ENCODE peak calls at places on chromosome 9, in six cellular contexts. One of them, this sample, is unnamed.

GRCh38 chr9:82924243-82924605 is 138.7 kb downstream of the RASEF start:
- DNase-seq in HL-60: no peak
- DNase-seq in GM10248: no peak
- DNase-seq in foreskin keratinocyte: no peak
- DNase-seq in K562: no peak
- DNase-seq in epithelial cell of esophagus: no peak
- DNase-seq in this sample: no peak

GRCh38 chr9:135240222-135240621 is 152.8 kb downstream of the OLFM1 start:
- DNase-seq in HL-60: no peak
- DNase-seq in GM10248: no peak
- DNase-seq in foreskin keratinocyte: no peak
- DNase-seq in K562: no peak
- DNase-seq in epithelial cell of esophagus: no peak
- DNase-seq in this sample: no peak

GRCh38 chr9:13967011-13967410 is 346.9 kb downstream of the NFIB start:
- DNase-seq in HL-60: no peak
- DNase-seq in GM10248: no peak
- DNase-seq in foreskin keratinocyte: no peak
- DNase-seq in K562: no peak
- DNase-seq in epithelial cell of esophagus: no peak
- DNase-seq in this sample: no peak

GRCh38 chr9:89605181-89606048 is 603 bp downstream of the GADD45G start:
- DNase-seq in HL-60: peak; percentile 10
- DNase-seq in GM10248: peak; percentile 49
- DNase-seq in foreskin keratinocyte: peak; percentile 53
- DNase-seq in K562: no peak
- DNase-seq in epithelial cell of esophagus: peak; percentile 50
- DNase-seq in this sample: peak; percentile 59

GRCh38 chr9:77946969-77947368 is 84.6 kb downstream of the GNAQ start:
- DNase-seq in HL-60: peak; percentile 59
- DNase-seq in GM10248: no peak
- DNase-seq in foreskin keratinocyte: no peak
- DNase-seq in K562: no peak
- DNase-seq in epithelial cell of esophagus: no peak
- DNase-seq in this sample: no peak

GRCh38 chr9:8143677-8144076 is 344.1 kb upstream of the DMAC1 start:
- DNase-seq in HL-60: no peak
- DNase-seq in GM10248: no peak
- DNase-seq in foreskin keratinocyte: no peak
- DNase-seq in K562: no peak
- DNase-seq in epithelial cell of esophagus: no peak
- DNase-seq in this sample: no peak

GRCh38 chr9:134496413-134497282 is 145.0 kb upstream of the COL5A1 start:
- DNase-seq in HL-60: no peak
- DNase-seq in GM10248: no peak
- DNase-seq in foreskin keratinocyte: no peak
- DNase-seq in K562: no peak
- DNase-seq in epithelial cell of esophagus: no peak
- DNase-seq in this sample: no peak

GRCh38 chr9:101736723-101737122 is 1.7 kb downstream of the GRIN3A start:
- DNase-seq in HL-60: no peak
- DNase-seq in GM10248: no peak
- DNase-seq in foreskin keratinocyte: peak; percentile 4
- DNase-seq in K562: peak; percentile 3
- DNase-seq in epithelial cell of esophagus: peak; percentile 32
- DNase-seq in this sample: peak; percentile 36

GRCh38 chr9:121852646-121853616 is 201.5 kb downstream of the DAB2IP start:
- DNase-seq in HL-60: no peak
- DNase-seq in GM10248: no peak
- DNase-seq in foreskin keratinocyte: no peak
- DNase-seq in K562: no peak
- DNase-seq in epithelial cell of esophagus: no peak
- DNase-seq in this sample: no peak

GRCh38 chr9:92154016-92154415 is 38.8 kb upstream of the SPTLC1 start:
- DNase-seq in HL-60: no peak
- DNase-seq in GM10248: no peak
- DNase-seq in foreskin keratinocyte: no peak
- DNase-seq in K562: no peak
- DNase-seq in epithelial cell of esophagus: no peak
- DNase-seq in this sample: no peak

GRCh38 chr9:74330487-74331214 is 166.5 kb upstream of the RORB start:
- DNase-seq in HL-60: no peak
- DNase-seq in GM10248: no peak
- DNase-seq in foreskin keratinocyte: no peak
- DNase-seq in K562: no peak
- DNase-seq in epithelial cell of esophagus: no peak
- DNase-seq in this sample: no peak

GRCh38 chr9:111728617-111729366 is 65.9 kb downstream of the SHOC1 start:
- DNase-seq in HL-60: no peak
- DNase-seq in GM10248: no peak
- DNase-seq in foreskin keratinocyte: peak; percentile 96
- DNase-seq in K562: no peak
- DNase-seq in epithelial cell of esophagus: peak; percentile 92
- DNase-seq in this sample: peak; percentile 90

GRCh38 chr9:89177401-89178161 is 1.0 kb downstream of the SHC3 start:
- DNase-seq in HL-60: no peak
- DNase-seq in GM10248: no peak
- DNase-seq in foreskin keratinocyte: no peak
- DNase-seq in K562: no peak
- DNase-seq in epithelial cell of esophagus: no peak
- DNase-seq in this sample: no peak

GRCh38 chr9:81531511-81531910 is 157.8 kb downstream of the TLE1 start:
- DNase-seq in HL-60: no peak
- DNase-seq in GM10248: no peak
- DNase-seq in foreskin keratinocyte: no peak
- DNase-seq in K562: no peak
- DNase-seq in epithelial cell of esophagus: no peak
- DNase-seq in this sample: no peak

GRCh38 chr9:93292664-93293328 is 108.9 kb downstream of the WNK2 start:
- DNase-seq in HL-60: no peak
- DNase-seq in GM10248: peak; percentile 10
- DNase-seq in foreskin keratinocyte: no peak
- DNase-seq in K562: no peak
- DNase-seq in epithelial cell of esophagus: no peak
- DNase-seq in this sample: no peak

GRCh38 chr9:133009906-133010582 is 20.8 kb upstream of the GTF3C5 start:
- DNase-seq in HL-60: no peak
- DNase-seq in GM10248: no peak
- DNase-seq in foreskin keratinocyte: no peak
- DNase-seq in K562: no peak
- DNase-seq in epithelial cell of esophagus: no peak
- DNase-seq in this sample: no peak

GRCh38 chr9:113564804-113565237 is 101.3 kb downstream of the RGS3 start:
- DNase-seq in HL-60: peak; percentile 23
- DNase-seq in GM10248: no peak
- DNase-seq in foreskin keratinocyte: no peak
- DNase-seq in K562: no peak
- DNase-seq in epithelial cell of esophagus: peak; percentile 73
- DNase-seq in this sample: peak; percentile 97

GRCh38 chr9:111598730-111599091 is 736 bp downstream of the PTGR1 start:
- DNase-seq in HL-60: peak; percentile 20
- DNase-seq in GM10248: peak; percentile 34
- DNase-seq in foreskin keratinocyte: peak; percentile 48
- DNase-seq in K562: no peak
- DNase-seq in epithelial cell of esophagus: peak; percentile 73
- DNase-seq in this sample: peak; percentile 34

GRCh38 chr9:121676916-121677315 is 25.5 kb downstream of the DAB2IP start:
- DNase-seq in HL-60: no peak
- DNase-seq in GM10248: no peak
- DNase-seq in foreskin keratinocyte: no peak
- DNase-seq in K562: no peak
- DNase-seq in epithelial cell of esophagus: no peak
- DNase-seq in this sample: no peak

GRCh38 chr9:107756091-107756490 is 266.5 kb upstream of the KLF4 start:
- DNase-seq in HL-60: no peak
- DNase-seq in GM10248: no peak
- DNase-seq in foreskin keratinocyte: no peak
- DNase-seq in K562: no peak
- DNase-seq in epithelial cell of esophagus: no peak
- DNase-seq in this sample: no peak

GRCh38 chr9:93298498-93299417 is 114.8 kb downstream of the WNK2 start:
- DNase-seq in HL-60: no peak
- DNase-seq in GM10248: peak; percentile 14
- DNase-seq in foreskin keratinocyte: no peak
- DNase-seq in K562: no peak
- DNase-seq in epithelial cell of esophagus: no peak
- DNase-seq in this sample: no peak

GRCh38 chr9:2228132-2228531 is 213.0 kb downstream of the SMARCA2 start:
- DNase-seq in HL-60: peak; percentile 87
- DNase-seq in GM10248: no peak
- DNase-seq in foreskin keratinocyte: no peak
- DNase-seq in K562: peak; percentile 37
- DNase-seq in epithelial cell of esophagus: no peak
- DNase-seq in this sample: no peak

GRCh38 chr9:2229109-2229733 is 214.1 kb downstream of the SMARCA2 start:
- DNase-seq in HL-60: peak; percentile 57
- DNase-seq in GM10248: peak; percentile 20
- DNase-seq in foreskin keratinocyte: no peak
- DNase-seq in K562: no peak
- DNase-seq in epithelial cell of esophagus: peak; percentile 60
- DNase-seq in this sample: no peak

GRCh38 chr9:2231831-2232230 is 216.7 kb downstream of the SMARCA2 start:
- DNase-seq in HL-60: no peak
- DNase-seq in GM10248: no peak
- DNase-seq in foreskin keratinocyte: no peak
- DNase-seq in K562: no peak
- DNase-seq in epithelial cell of esophagus: no peak
- DNase-seq in this sample: no peak

GRCh38 chr9:2228641-2229040 is 213.5 kb downstream of the SMARCA2 start:
- DNase-seq in HL-60: no peak
- DNase-seq in GM10248: no peak
- DNase-seq in foreskin keratinocyte: no peak
- DNase-seq in K562: no peak
- DNase-seq in epithelial cell of esophagus: no peak
- DNase-seq in this sample: no peak

GRCh38 chr9:2230362-2230761 is 215.2 kb downstream of the SMARCA2 start:
- DNase-seq in HL-60: no peak
- DNase-seq in GM10248: no peak
- DNase-seq in foreskin keratinocyte: no peak
- DNase-seq in K562: no peak
- DNase-seq in epithelial cell of esophagus: peak; percentile 54
- DNase-seq in this sample: no peak
- TF ChIP-seq CTCF in HL-60: no peak
- TF ChIP-seq CTCF in GM10248: no peak
- TF ChIP-seq CTCF in foreskin keratinocyte: peak; percentile 48
- TF ChIP-seq CTCF in K562: no peak
- TF ChIP-seq CTCF in epithelial cell of esophagus: peak; percentile 41
- TF ChIP-seq CTCF in this sample: no peak

GRCh38 chr9:31124389-31124788 is 1260.1 kb upstream of the ACO1 start:
- DNase-seq in HL-60: no peak
- DNase-seq in GM10248: no peak
- DNase-seq in foreskin keratinocyte: no peak
- DNase-seq in K562: no peak
- DNase-seq in epithelial cell of esophagus: no peak
- DNase-seq in this sample: no peak

GRCh38 chr9:31119882-31120481 is 1264.5 kb upstream of the ACO1 start:
- DNase-seq in HL-60: no peak
- DNase-seq in GM10248: peak; percentile 9
- DNase-seq in foreskin keratinocyte: peak; percentile 53
- DNase-seq in K562: no peak
- DNase-seq in epithelial cell of esophagus: peak; percentile 69
- DNase-seq in this sample: peak; percentile 69
- TF ChIP-seq CTCF in HL-60: no peak
- TF ChIP-seq CTCF in GM10248: peak; percentile 53
- TF ChIP-seq CTCF in foreskin keratinocyte: peak; percentile 86
- TF ChIP-seq CTCF in K562: no peak
- TF ChIP-seq CTCF in epithelial cell of esophagus: peak; percentile 73
- TF ChIP-seq CTCF in this sample: peak; percentile 82

GRCh38 chr9:87751869-87752268 is 25.9 kb downstream of the CTSL start:
- DNase-seq in HL-60: no peak
- DNase-seq in GM10248: no peak
- DNase-seq in foreskin keratinocyte: no peak
- DNase-seq in K562: no peak
- DNase-seq in epithelial cell of esophagus: no peak
- DNase-seq in this sample: no peak

GRCh38 chr9:87750726-87751125 is 24.8 kb downstream of the CTSL start:
- DNase-seq in HL-60: no peak
- DNase-seq in GM10248: no peak
- DNase-seq in foreskin keratinocyte: no peak
- DNase-seq in K562: no peak
- DNase-seq in epithelial cell of esophagus: no peak
- DNase-seq in this sample: no peak

GRCh38 chr9:87749335-87750035 is 23.6 kb downstream of the CTSL start:
- DNase-seq in HL-60: no peak
- DNase-seq in GM10248: no peak
- DNase-seq in foreskin keratinocyte: no peak
- DNase-seq in K562: no peak
- DNase-seq in epithelial cell of esophagus: no peak
- DNase-seq in this sample: no peak

GRCh38 chr9:87751423-87751822 is 25.5 kb downstream of the CTSL start:
- DNase-seq in HL-60: no peak
- DNase-seq in GM10248: no peak
- DNase-seq in foreskin keratinocyte: no peak
- DNase-seq in K562: no peak
- DNase-seq in epithelial cell of esophagus: no peak
- DNase-seq in this sample: no peak

DNA sequence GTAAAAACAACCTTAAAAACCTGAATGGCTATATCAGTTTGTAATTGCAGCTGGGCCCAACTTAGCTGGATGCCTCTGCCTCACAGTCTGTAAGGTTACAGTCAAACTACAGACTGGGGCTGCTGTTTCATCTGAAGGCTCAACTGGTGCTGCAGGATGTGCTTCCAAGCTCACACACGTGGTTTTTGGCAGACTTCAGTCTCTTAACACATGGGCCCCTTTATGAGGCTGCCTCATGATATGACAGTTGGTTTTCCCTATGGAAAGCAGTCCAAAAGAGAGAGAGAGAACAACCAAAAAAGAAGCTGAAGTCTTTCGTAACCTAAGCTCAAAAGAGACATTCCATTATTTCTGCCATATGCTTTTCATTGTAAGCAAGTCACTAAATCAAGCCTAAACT is 27.4 kb downstream of the CTSL start:
- DNase-seq in HL-60: no peak
- DNase-seq in GM10248: no peak
- DNase-seq in foreskin keratinocyte: no peak
- DNase-seq in K562: no peak
- DNase-seq in epithelial cell of esophagus: no peak
- DNase-seq in this sample: no peak
- TF ChIP-seq CTCF in HL-60: no peak
- TF ChIP-seq CTCF in GM10248: no peak
- TF ChIP-seq CTCF in foreskin keratinocyte: no peak
- TF ChIP-seq CTCF in K562: no peak
- TF ChIP-seq CTCF in epithelial cell of esophagus: no peak
- TF ChIP-seq CTCF in this sample: no peak

GRCh38 chr9:75976549-75976948 is 86.1 kb downstream of the PCSK5 start:
- DNase-seq in HL-60: no peak
- DNase-seq in GM10248: no peak
- DNase-seq in foreskin keratinocyte: no peak
- DNase-seq in K562: no peak
- DNase-seq in epithelial cell of esophagus: no peak
- DNase-seq in this sample: no peak

GRCh38 chr9:75974006-75974766 is 83.7 kb downstream of the PCSK5 start:
- DNase-seq in HL-60: no peak
- DNase-seq in GM10248: no peak
- DNase-seq in foreskin keratinocyte: no peak
- DNase-seq in K562: no peak
- DNase-seq in epithelial cell of esophagus: no peak
- DNase-seq in this sample: no peak

GRCh38 chr9:75983320-75983719 is 92.8 kb downstream of the PCSK5 start:
- DNase-seq in HL-60: no peak
- DNase-seq in GM10248: no peak
- DNase-seq in foreskin keratinocyte: no peak
- DNase-seq in K562: no peak
- DNase-seq in epithelial cell of esophagus: no peak
- DNase-seq in this sample: no peak

GRCh38 chr9:75979362-75979761 is 88.9 kb downstream of the PCSK5 start:
- DNase-seq in HL-60: peak; percentile 5
- DNase-seq in GM10248: no peak
- DNase-seq in foreskin keratinocyte: no peak
- DNase-seq in K562: peak; percentile 3
- DNase-seq in epithelial cell of esophagus: peak; percentile 50
- DNase-seq in this sample: no peak
- TF ChIP-seq CTCF in HL-60: peak; percentile 16
- TF ChIP-seq CTCF in GM10248: peak; percentile 20
- TF ChIP-seq CTCF in foreskin keratinocyte: peak; percentile 51
- TF ChIP-seq CTCF in K562: peak; percentile 17
- TF ChIP-seq CTCF in epithelial cell of esophagus: peak; percentile 53
- TF ChIP-seq CTCF in this sample: no peak

This sample was measured in RWPE1.